ENCODE peak calls at places on chromosomes 7 and 10, in four cellular contexts. R, N, X and B are unnamed samples. For H3K4me1, the result is how much of the 10 kb centered on the place peaks cover.

GRCh38 chr10:75868601-75869000 is 437.2 kb downstream of the LRMDA start:
- DNase-seq in R (no peak), N (no peak), X (no peak), B (no peak)

GRCh38 chr7:47210283-47210854 is 371.5 kb downstream of the TNS3 start:
- DNase-seq in R (no peak), N (no peak), X (no peak), B (no peak)

GRCh38 chr10:125035136-125035535 is 93.2 kb downstream of the ZRANB1 start:
- DNase-seq in R (peak), N (no peak), X (no peak), B (peak)

GRCh38 chr10:98047009-98047741 is 16.8 kb upstream of the CRTAC1 start:
- DNase-seq in R (no peak), N (no peak), X (no peak), B (no peak)

GRCh38 chr7:116265881-116266280 is 55.5 kb downstream of the TES start:
- DNase-seq in R (peak), N (no peak), X (no peak), B (no peak)

GRCh38 chr10:102616071-102616770 is 28.1 kb upstream of the TRIM8 start:
- DNase-seq in R (no peak), N (no peak), X (no peak), B (no peak)

GRCh38 chr10:100696477-100696901 is 48.9 kb upstream of the PAX2 start:
- DNase-seq in R (no peak), N (no peak), X (no peak), B (no peak)

GRCh38 chr10:63769367-63769766 is 248.2 kb downstream of the REEP3 start:
- DNase-seq in R (no peak), N (no peak), X (no peak), B (no peak)

GRCh38 chr7:29639887-29640600 is 76.4 kb downstream of the PRR15 start:
- DNase-seq in R (no peak), N (no peak), X (no peak), B (no peak)

DNA sequence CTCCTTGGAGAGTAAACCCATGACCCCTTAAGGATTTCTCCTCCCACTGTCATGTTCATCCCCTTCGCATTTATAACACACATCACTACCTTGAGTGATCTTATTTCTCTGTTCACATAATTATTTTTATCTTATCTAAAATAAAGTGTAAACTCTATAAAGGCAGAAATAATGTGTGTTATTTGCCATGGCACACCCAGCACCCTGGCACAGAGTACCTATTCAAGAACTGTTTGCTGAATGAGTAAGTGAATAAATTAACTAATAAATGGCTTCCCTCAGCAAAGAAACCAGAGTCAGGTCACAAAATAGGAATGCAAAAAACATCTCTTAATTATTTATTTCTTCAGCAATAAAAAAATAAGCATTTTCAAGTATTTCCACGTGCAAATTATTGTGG is 330.3 kb upstream of the GHITM start:
- DNase-seq in R (no peak), N (no peak), X (no peak), B (no peak)
- H4K5ac ChIP-seq in R (no peak), N (no peak), X (no peak), B (no peak)

DNA sequence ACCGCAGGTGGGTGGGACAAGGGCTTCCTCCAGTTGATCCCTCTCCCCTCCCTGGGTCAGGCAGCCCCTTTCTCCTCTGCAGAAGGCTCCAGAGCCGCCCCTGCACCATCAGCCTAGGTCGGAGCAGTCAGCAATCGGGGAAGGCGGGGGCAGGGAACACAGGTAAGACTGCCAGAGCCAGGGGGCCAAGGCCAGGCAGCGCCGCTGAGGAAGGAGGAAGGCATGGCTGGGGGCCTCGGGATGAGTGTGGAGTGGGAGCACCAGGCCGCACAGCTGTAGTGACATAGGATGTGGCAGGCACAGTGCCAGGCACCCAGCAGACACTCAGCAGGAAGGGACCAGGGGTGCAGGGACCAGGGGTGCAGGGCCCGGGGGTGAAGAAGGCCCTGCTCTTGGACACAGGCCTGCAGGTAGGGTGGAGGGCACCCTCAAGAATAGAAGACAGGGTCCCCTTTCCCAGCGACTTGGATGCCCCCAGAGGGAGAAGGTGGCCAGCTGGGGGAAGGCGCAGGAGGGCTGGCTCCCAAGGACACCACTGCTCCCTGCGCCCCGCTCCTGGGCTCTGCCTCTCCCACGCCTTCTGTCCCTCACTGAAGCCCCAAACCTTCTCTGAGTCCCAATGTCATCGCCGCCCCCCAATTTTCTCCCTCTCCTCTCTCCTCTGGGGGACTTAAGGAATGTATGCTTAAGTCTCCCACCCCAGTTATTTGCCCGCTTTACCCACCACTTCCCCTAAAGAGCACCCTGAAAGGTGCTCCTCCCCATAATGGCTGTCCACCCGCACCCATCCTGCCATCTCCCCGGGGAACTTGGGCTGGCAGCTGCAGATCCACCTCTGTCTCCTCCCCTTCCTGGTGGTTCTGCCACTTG is 38.5 kb downstream of the CAMK2B start:
- DNase-seq in R (no peak), N (peak), X (no peak), B (no peak)
- H3K23ac ChIP-seq in R (no peak), N (no peak), X (no peak), B (no peak)

GRCh38 chr7:501526-501925 is 18.1 kb downstream of the PDGFA start:
- DNase-seq in R (no peak), N (no peak), X (no peak), B (no peak)

GRCh38 chr7:502296-502695 is 17.4 kb downstream of the PDGFA start:
- DNase-seq in R (no peak), N (no peak), X (no peak), B (no peak)

GRCh38 chr7:499853-500485 is 19.7 kb downstream of the PDGFA start:
- DNase-seq in R (no peak), N (no peak), X (no peak), B (no peak)

GRCh38 chr7:498678-499641 is 20.7 kb downstream of the PDGFA start:
- DNase-seq in R (no peak), N (no peak), X (no peak), B (no peak)

GRCh38 chr7:500521-501420 is 18.9 kb downstream of the PDGFA start:
- DNase-seq in R (no peak), N (no peak), X (no peak), B (no peak)
- H3K4me1 ChIP-seq in R (under half), N (under half), X (under half), B (under half)

GRCh38 chr7:136878878-136879277 is 10.4 kb downstream of the CHRM2 start:
- DNase-seq in R (no peak), N (no peak), X (no peak), B (peak)
- H4K5ac ChIP-seq in R (no peak), N (no peak), X (no peak), B (no peak)

GRCh38 chr10:3110782-3111625 is 43.7 kb downstream of the PFKP start:
- DNase-seq in R (no peak), N (no peak), X (no peak), B (no peak)
- H3K23ac ChIP-seq in R (no peak), N (no peak), X (no peak), B (no peak)

DNA sequence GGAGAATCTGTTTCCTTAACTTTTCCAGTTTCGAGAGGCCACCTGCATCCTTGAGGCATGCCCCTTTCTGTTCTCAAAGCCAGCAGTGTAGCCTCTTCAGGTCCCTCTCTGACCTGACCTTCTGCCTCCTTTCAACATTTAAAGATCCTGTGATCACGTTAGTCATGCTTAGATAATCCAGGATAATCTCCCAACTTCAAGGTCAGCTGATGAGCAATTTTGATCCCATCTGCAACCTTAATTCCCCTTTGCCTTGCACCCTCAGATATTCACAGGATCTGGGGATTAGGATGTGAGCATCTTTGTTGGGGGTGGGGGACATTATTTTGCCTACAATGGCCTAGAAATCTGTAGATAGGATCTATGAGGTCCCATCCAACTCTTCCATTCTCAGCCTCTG is 8.0 kb downstream of the HKDC1 start:
- DNase-seq in R (no peak), N (no peak), X (no peak), B (no peak)
- H3K4me1 ChIP-seq in R (under half), N (under half), X (under half), B (under half)

GRCh38 chr10:117511601-117512390 is 30.8 kb upstream of the EMX2 start:
- DNase-seq in R (no peak), N (peak), X (no peak), B (no peak)

GRCh38 chr10:117504601-117505000 is 37.9 kb upstream of the EMX2 start:
- DNase-seq in R (no peak), N (peak), X (no peak), B (no peak)

GRCh38 chr10:117503886-117504205 is 38.7 kb upstream of the EMX2 start:
- DNase-seq in R (no peak), N (no peak), X (no peak), B (no peak)

GRCh38 chr10:117514971-117515370 is 27.6 kb upstream of the EMX2 start:
- DNase-seq in R (no peak), N (peak), X (no peak), B (no peak)

GRCh38 chr10:117509573-117509972 is 33.0 kb upstream of the EMX2 start:
- DNase-seq in R (no peak), N (peak), X (no peak), B (no peak)
- H4K5ac ChIP-seq in R (no peak), N (no peak), X (no peak), B (no peak)

GRCh38 chr10:68469838-68470237 is 1.9 kb downstream of the DNA2 start:
- DNase-seq in R (no peak), N (no peak), X (no peak), B (no peak)

GRCh38 chr10:68470300-68470699 is 1.5 kb downstream of the DNA2 start:
- DNase-seq in R (no peak), N (no peak), X (no peak), B (no peak)

GRCh38 chr10:68474021-68474420 is 2.2 kb upstream of the DNA2 start:
- DNase-seq in R (no peak), N (no peak), X (no peak), B (no peak)

GRCh38 chr10:68471063-68471585 is 649 bp downstream of the DNA2 start:
- DNase-seq in R (no peak), N (no peak), X (no peak), B (peak)

DNA sequence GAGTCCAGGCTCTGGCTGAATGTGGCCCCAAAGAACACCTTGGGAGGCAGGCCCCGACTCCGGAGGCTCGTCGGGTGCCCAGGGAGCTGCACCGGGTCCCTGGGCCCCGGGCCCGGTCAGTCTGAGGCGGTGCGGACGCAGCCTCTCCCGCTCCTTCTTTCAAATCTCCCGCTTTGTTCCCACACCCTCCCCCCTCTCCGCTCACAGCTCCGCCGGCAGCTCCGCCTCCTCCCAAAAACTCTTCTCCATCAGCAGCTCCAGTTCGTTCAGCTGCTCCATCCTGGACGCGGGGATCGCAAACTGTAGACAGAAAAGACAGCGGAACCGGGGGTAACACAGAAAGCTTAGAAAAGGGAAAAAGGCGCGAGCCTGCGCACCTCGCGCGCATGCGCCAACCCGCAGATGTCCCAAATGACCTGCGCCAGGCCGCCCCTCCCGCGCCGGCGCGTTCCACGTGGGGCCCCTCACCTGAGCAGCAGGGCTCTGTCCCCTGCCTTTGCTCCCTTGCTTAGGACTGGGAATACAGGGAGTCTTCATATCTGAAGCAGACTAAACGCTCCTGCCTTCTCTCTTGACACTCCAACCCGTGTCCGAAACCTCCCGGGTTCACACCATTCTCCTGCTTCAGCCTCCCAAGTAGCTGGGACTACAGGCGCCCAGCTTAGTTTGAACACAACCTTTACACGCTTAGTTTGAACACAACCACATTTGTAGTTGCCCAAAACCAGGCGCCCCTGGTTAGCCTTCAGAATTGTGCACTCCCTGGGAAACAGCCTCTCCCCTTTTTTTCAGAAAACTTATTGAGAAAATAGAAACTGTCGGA is at the start of gene DNA2:
- DNase-seq in R (peak), N (peak), X (peak), B (peak)
- H3K23ac ChIP-seq in R (peak), N (no peak), X (no peak), B (peak)

GRCh38 chr10:34811126-34811967 is 3.7 kb downstream of the PARD3 start:
- DNase-seq in R (no peak), N (no peak), X (no peak), B (peak)

GRCh38 chr10:34808789-34809745 is 6.0 kb downstream of the PARD3 start:
- DNase-seq in R (peak), N (peak), X (no peak), B (peak)

GRCh38 chr10:34809796-34810195 is 5.3 kb downstream of the PARD3 start:
- DNase-seq in R (peak), N (no peak), X (no peak), B (no peak)

GRCh38 chr10:34811968-34812514 is 3.1 kb downstream of the PARD3 start:
- DNase-seq in R (peak), N (no peak), X (no peak), B (no peak)

DNA sequence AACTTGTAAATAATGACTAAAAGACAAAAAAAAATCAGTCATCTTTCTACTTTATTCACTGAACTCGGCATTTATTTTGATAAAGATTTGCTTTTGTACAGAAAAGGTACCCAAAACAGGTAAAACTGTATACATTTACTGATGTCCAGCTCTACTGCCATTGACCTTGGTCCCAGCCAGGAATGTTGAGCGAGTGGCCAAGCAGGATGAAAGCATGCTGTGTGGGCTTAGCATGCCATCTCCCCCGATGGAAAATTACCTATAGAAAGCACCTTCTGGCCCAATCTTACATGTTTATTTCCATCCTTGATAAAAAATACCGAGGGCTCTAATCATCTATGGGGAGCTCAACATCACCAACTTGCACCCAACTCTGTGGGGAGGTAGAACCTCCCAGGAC is 6.8 kb downstream of the PARD3 start:
- DNase-seq in R (no peak), N (no peak), X (no peak), B (no peak)
- H3K4me1 ChIP-seq in R (under half), N (under half), X (under half), B (under half)

GRCh38 chr10:96688789-96689188 is 31.5 kb downstream of the PIK3AP1 start:
- DNase-seq in R (no peak), N (no peak), X (no peak), B (no peak)

GRCh38 chr10:96691761-96692160 is 28.6 kb downstream of the PIK3AP1 start:
- DNase-seq in R (no peak), N (no peak), X (no peak), B (no peak)

GRCh38 chr10:96692427-96692826 is 27.9 kb downstream of the PIK3AP1 start:
- DNase-seq in R (no peak), N (no peak), X (no peak), B (no peak)

GRCh38 chr10:96693431-96693830 is 26.9 kb downstream of the PIK3AP1 start:
- DNase-seq in R (no peak), N (no peak), X (no peak), B (no peak)

GRCh38 chr10:96690755-96691730 is 29.3 kb downstream of the PIK3AP1 start:
- DNase-seq in R (peak), N (no peak), X (no peak), B (no peak)
- H4K5ac ChIP-seq in R (no peak), N (no peak), X (no peak), B (no peak)